ENCODE peak calls at places on chromosome 10, in seven cellular contexts. One of them, this sample, is unnamed.

GRCh38 chr10:25072786-25073185 is 56.4 kb downstream of the THNSL1 start:
- DNase-seq in GM23248: no peak
- DNase-seq in uterus: no peak
- DNase-seq in A673: no peak
- DNase-seq in Peyer's patch: no peak
- DNase-seq in IMR-90: no peak
- DNase-seq in AG04450: no peak
- DNase-seq in this sample: no peak

GRCh38 chr10:13158401-13158800 is 3.0 kb upstream of the MCM10 start:
- DNase-seq in GM23248: no peak
- DNase-seq in uterus: no peak
- DNase-seq in A673: no peak
- DNase-seq in Peyer's patch: peak; percentile 52
- DNase-seq in IMR-90: no peak
- DNase-seq in AG04450: no peak
- DNase-seq in this sample: no peak

GRCh38 chr10:71796749-71797405 is 23.6 kb upstream of the VSIR start:
- DNase-seq in GM23248: no peak
- DNase-seq in uterus: no peak
- DNase-seq in A673: no peak
- DNase-seq in Peyer's patch: no peak
- DNase-seq in IMR-90: no peak
- DNase-seq in AG04450: no peak
- DNase-seq in this sample: no peak

GRCh38 chr10:121155742-121156141 is 304.6 kb downstream of the WDR11 start:
- DNase-seq in GM23248: no peak
- DNase-seq in uterus: no peak
- DNase-seq in A673: no peak
- DNase-seq in Peyer's patch: peak; percentile 65
- DNase-seq in IMR-90: no peak
- DNase-seq in AG04450: no peak
- DNase-seq in this sample: no peak

GRCh38 chr10:34492081-34492480 is 323.0 kb downstream of the PARD3 start:
- DNase-seq in GM23248: no peak
- DNase-seq in uterus: no peak
- DNase-seq in A673: no peak
- DNase-seq in Peyer's patch: no peak
- DNase-seq in IMR-90: no peak
- DNase-seq in AG04450: no peak
- DNase-seq in this sample: no peak

GRCh38 chr10:100489388-100489787 is 26.6 kb downstream of the WNT8B start:
- DNase-seq in GM23248: no peak
- DNase-seq in uterus: no peak
- DNase-seq in A673: no peak
- DNase-seq in Peyer's patch: no peak
- DNase-seq in IMR-90: no peak
- DNase-seq in AG04450: no peak
- DNase-seq in this sample: no peak

GRCh38 chr10:129605266-129605985 is 138.4 kb downstream of the MGMT start:
- DNase-seq in GM23248: no peak
- DNase-seq in uterus: no peak
- DNase-seq in A673: no peak
- DNase-seq in Peyer's patch: no peak
- DNase-seq in IMR-90: peak; percentile 5
- DNase-seq in AG04450: no peak
- DNase-seq in this sample: no peak

GRCh38 chr10:86945361-86946214 is 11.8 kb downstream of the MMRN2 start:
- DNase-seq in GM23248: peak; percentile 65
- DNase-seq in uterus: peak; percentile 61
- DNase-seq in A673: peak; percentile 46
- DNase-seq in Peyer's patch: no peak
- DNase-seq in IMR-90: no peak
- DNase-seq in AG04450: no peak
- DNase-seq in this sample: no peak

GRCh38 chr10:79130846-79131245 is 62.1 kb downstream of the ZMIZ1 start:
- DNase-seq in GM23248: no peak
- DNase-seq in uterus: no peak
- DNase-seq in A673: no peak
- DNase-seq in Peyer's patch: no peak
- DNase-seq in IMR-90: no peak
- DNase-seq in AG04450: no peak
- DNase-seq in this sample: no peak

GRCh38 chr10:127472976-127473375 is 76.1 kb upstream of the NPS start:
- DNase-seq in GM23248: no peak
- DNase-seq in uterus: no peak
- DNase-seq in A673: no peak
- DNase-seq in Peyer's patch: no peak
- DNase-seq in IMR-90: no peak
- DNase-seq in AG04450: no peak
- DNase-seq in this sample: no peak

GRCh38 chr10:101770331-101771215 is 5.3 kb downstream of the FGF8 start:
- DNase-seq in GM23248: no peak
- DNase-seq in uterus: no peak
- DNase-seq in A673: peak; percentile 67
- DNase-seq in Peyer's patch: no peak
- DNase-seq in IMR-90: no peak
- DNase-seq in AG04450: no peak
- DNase-seq in this sample: no peak

GRCh38 chr10:21519981-21520436 is 5.5 kb downstream of the SKIDA1 start:
- DNase-seq in GM23248: peak; percentile 91
- DNase-seq in uterus: no peak
- DNase-seq in A673: peak; percentile 73
- DNase-seq in Peyer's patch: no peak
- DNase-seq in IMR-90: peak; percentile 84
- DNase-seq in AG04450: no peak
- DNase-seq in this sample: no peak

GRCh38 chr10:110919971-110920881 is 822 bp downstream of the SHOC2 start:
- DNase-seq in GM23248: peak; percentile 63
- DNase-seq in uterus: peak; percentile 35
- DNase-seq in A673: peak; percentile 72
- DNase-seq in Peyer's patch: peak; percentile 63
- DNase-seq in IMR-90: peak; percentile 17
- DNase-seq in AG04450: no peak
- DNase-seq in this sample: no peak

GRCh38 chr10:114584419-114584818 is 73.7 kb downstream of the ABLIM1 start:
- DNase-seq in GM23248: peak; percentile 43
- DNase-seq in uterus: no peak
- DNase-seq in A673: no peak
- DNase-seq in Peyer's patch: no peak
- DNase-seq in IMR-90: peak; percentile 49
- DNase-seq in AG04450: no peak
- DNase-seq in this sample: no peak

GRCh38 chr10:47367646-47368045 is 16.4 kb downstream of the ZNF488 start:
- DNase-seq in GM23248: no peak
- DNase-seq in uterus: no peak
- DNase-seq in A673: no peak
- DNase-seq in Peyer's patch: no peak
- DNase-seq in IMR-90: no peak
- DNase-seq in AG04450: no peak
- DNase-seq in this sample: no peak

GRCh38 chr10:8052344-8052969 is 2.0 kb upstream of the GATA3 start:
- DNase-seq in GM23248: no peak
- DNase-seq in uterus: no peak
- DNase-seq in A673: no peak
- DNase-seq in Peyer's patch: no peak
- DNase-seq in IMR-90: no peak
- DNase-seq in AG04450: no peak
- DNase-seq in this sample: no peak

GRCh38 chr10:129768437-129769355 is 195.4 kb downstream of the EBF3 start:
- DNase-seq in GM23248: no peak
- DNase-seq in uterus: peak; percentile 8
- DNase-seq in A673: peak; percentile 9
- DNase-seq in Peyer's patch: peak; percentile 40
- DNase-seq in IMR-90: no peak
- DNase-seq in AG04450: no peak
- DNase-seq in this sample: no peak

GRCh38 chr10:82660205-82660604 is 785.2 kb downstream of the NRG3 start:
- DNase-seq in GM23248: no peak
- DNase-seq in uterus: no peak
- DNase-seq in A673: peak; percentile 0
- DNase-seq in Peyer's patch: no peak
- DNase-seq in IMR-90: no peak
- DNase-seq in AG04450: no peak
- DNase-seq in this sample: no peak

GRCh38 chr10:119301397-119301796 is 94.0 kb downstream of the GRK5 start:
- DNase-seq in GM23248: no peak
- DNase-seq in uterus: no peak
- DNase-seq in A673: no peak
- DNase-seq in Peyer's patch: peak; percentile 46
- DNase-seq in IMR-90: peak; percentile 24
- DNase-seq in AG04450: no peak
- DNase-seq in this sample: peak; percentile 63

GRCh38 chr10:31940839-31941653 is 12.4 kb upstream of the ARHGAP12 start:
- DNase-seq in GM23248: peak; percentile 98
- DNase-seq in uterus: no peak
- DNase-seq in A673: peak; percentile 96
- DNase-seq in Peyer's patch: no peak
- DNase-seq in IMR-90: peak; percentile 95
- DNase-seq in AG04450: peak; percentile 58
- DNase-seq in this sample: no peak
- H3K27ac ChIP-seq in GM23248: peak overlapping the region; percentile 91
- H3K27ac ChIP-seq in uterus: no peak overlapping the region
- H3K27ac ChIP-seq in A673: peak overlapping the region; percentile 67
- H3K27ac ChIP-seq in Peyer's patch: no peak overlapping the region
- H3K27ac ChIP-seq in IMR-90: no peak overlapping the region
- H3K27ac ChIP-seq in AG04450: no peak overlapping the region
- H3K27ac ChIP-seq in this sample: no peak overlapping the region

DNA sequence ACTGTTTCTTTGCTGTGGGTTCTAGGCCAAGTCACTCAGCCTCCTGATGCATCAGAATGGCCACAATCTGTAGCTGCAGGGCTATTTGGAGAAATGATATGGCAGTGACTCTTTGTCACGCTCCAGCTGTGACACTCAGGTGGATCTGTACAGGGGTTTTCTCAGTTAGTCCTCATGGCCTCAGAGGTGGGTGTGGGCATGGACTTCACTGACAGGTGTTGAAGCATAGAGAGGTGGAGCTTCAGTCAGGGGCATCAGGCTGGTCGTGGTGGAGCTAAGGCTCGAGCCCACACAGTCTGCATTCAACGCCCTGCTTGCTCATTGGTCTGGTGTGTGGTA is 21.2 kb downstream of the PALD1 start:
- DNase-seq in GM23248: no peak
- DNase-seq in uterus: no peak
- DNase-seq in A673: no peak
- DNase-seq in Peyer's patch: no peak
- DNase-seq in IMR-90: no peak
- DNase-seq in AG04450: no peak
- DNase-seq in this sample: no peak
- H3K27ac ChIP-seq in GM23248: no peak overlapping the region
- H3K27ac ChIP-seq in uterus: peak overlapping the region; percentile 0
- H3K27ac ChIP-seq in A673: no peak overlapping the region
- H3K27ac ChIP-seq in Peyer's patch: peak overlapping the region; percentile 33
- H3K27ac ChIP-seq in IMR-90: no peak overlapping the region
- H3K27ac ChIP-seq in AG04450: no peak overlapping the region
- H3K27ac ChIP-seq in this sample: no peak overlapping the region

GRCh38 chr10:77498829-77499228 is 138.8 kb downstream of the KCNMA1 start:
- DNase-seq in GM23248: no peak
- DNase-seq in uterus: no peak
- DNase-seq in A673: no peak
- DNase-seq in Peyer's patch: no peak
- DNase-seq in IMR-90: no peak
- DNase-seq in AG04450: no peak
- DNase-seq in this sample: no peak
- H3K27ac ChIP-seq in GM23248: no peak overlapping the region
- H3K27ac ChIP-seq in uterus: no peak overlapping the region
- H3K27ac ChIP-seq in A673: no peak overlapping the region
- H3K27ac ChIP-seq in Peyer's patch: no peak overlapping the region
- H3K27ac ChIP-seq in IMR-90: no peak overlapping the region
- H3K27ac ChIP-seq in AG04450: no peak overlapping the region
- H3K27ac ChIP-seq in this sample: no peak overlapping the region

GRCh38 chr10:48804740-48805182 is 120.1 kb downstream of the WDFY4 start:
- DNase-seq in GM23248: no peak
- DNase-seq in uterus: no peak
- DNase-seq in A673: peak; percentile 16
- DNase-seq in Peyer's patch: no peak
- DNase-seq in IMR-90: no peak
- DNase-seq in AG04450: no peak
- DNase-seq in this sample: no peak
- H3K27ac ChIP-seq in GM23248: no peak overlapping the region
- H3K27ac ChIP-seq in uterus: no peak overlapping the region
- H3K27ac ChIP-seq in A673: no peak overlapping the region
- H3K27ac ChIP-seq in Peyer's patch: peak overlapping the region; percentile 27
- H3K27ac ChIP-seq in IMR-90: no peak overlapping the region
- H3K27ac ChIP-seq in AG04450: no peak overlapping the region
- H3K27ac ChIP-seq in this sample: no peak overlapping the region

DNA sequence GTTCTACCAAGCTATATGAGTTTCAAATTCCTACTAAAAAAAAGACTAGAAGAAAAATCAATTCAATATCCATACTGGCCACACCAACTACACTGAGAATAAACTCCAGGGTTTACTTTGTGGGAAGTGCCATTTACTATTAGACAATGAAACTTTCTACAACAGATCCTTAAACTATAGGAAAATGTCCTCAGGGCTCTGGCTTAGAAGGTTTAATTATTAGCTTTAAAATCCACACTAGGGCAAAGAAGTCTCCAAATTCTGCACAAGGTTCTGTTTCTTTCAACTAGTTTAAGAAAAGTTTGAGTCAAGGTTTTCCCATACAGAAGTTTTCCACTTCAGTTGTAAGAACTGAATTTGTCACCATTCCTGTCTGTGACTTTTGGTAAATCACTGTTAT is 231.7 kb upstream of the CCDC6 start:
- DNase-seq in GM23248: no peak
- DNase-seq in uterus: no peak
- DNase-seq in A673: no peak
- DNase-seq in Peyer's patch: no peak
- DNase-seq in IMR-90: no peak
- DNase-seq in AG04450: no peak
- DNase-seq in this sample: no peak
- H3K27ac ChIP-seq in GM23248: no peak overlapping the region
- H3K27ac ChIP-seq in uterus: peak overlapping the region; percentile 20
- H3K27ac ChIP-seq in A673: no peak overlapping the region
- H3K27ac ChIP-seq in Peyer's patch: no peak overlapping the region
- H3K27ac ChIP-seq in IMR-90: no peak overlapping the region
- H3K27ac ChIP-seq in AG04450: no peak overlapping the region
- H3K27ac ChIP-seq in this sample: no peak overlapping the region

DNA sequence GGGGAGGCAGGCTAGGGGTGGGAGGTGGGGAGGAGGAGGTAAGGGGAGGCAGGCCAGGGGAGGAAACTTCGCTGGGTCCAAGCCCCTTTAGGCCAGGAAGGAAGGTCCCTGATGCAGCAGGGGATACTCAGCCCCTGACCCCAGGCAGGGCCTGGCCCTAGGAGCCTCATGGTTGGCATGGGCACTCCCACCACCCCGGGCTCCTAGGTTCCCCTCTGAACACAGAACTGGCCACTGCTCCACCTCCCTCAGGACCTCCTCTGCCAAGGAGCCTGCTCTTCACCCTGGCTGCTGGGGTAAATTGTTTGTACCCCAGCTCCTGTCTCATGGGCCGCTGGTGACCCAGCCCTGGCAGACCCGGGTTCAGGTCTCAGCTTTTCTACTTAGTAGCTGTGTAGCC is 25.8 kb upstream of the CHST15 start:
- DNase-seq in GM23248: no peak
- DNase-seq in uterus: no peak
- DNase-seq in A673: no peak
- DNase-seq in Peyer's patch: no peak
- DNase-seq in IMR-90: no peak
- DNase-seq in AG04450: no peak
- DNase-seq in this sample: no peak
- H3K27ac ChIP-seq in GM23248: no peak overlapping the region
- H3K27ac ChIP-seq in uterus: peak overlapping the region; percentile 34
- H3K27ac ChIP-seq in A673: no peak overlapping the region
- H3K27ac ChIP-seq in Peyer's patch: peak overlapping the region; percentile 55
- H3K27ac ChIP-seq in IMR-90: no peak overlapping the region
- H3K27ac ChIP-seq in AG04450: no peak overlapping the region
- H3K27ac ChIP-seq in this sample: no peak overlapping the region

This sample was measured in CD4-positive, alpha-beta T cell.